ENCODE peak calls at places on chromosomes 13 and 19, in nine cellular contexts. G is mammary epithelial cell; T is CD8-positive, alpha-beta memory T cell; C is AG20443; V is spleen; S is neuronal stem cell; N is EL; K is GM04503; O is activated T-cell treated with anti-CD3 and anti-CD28 coated beads, Interleukin-2, amount 50 U/mL, for 48 hours. A is an unnamed sample.

GRCh38 chr19:48558018-48558684 is 6.2 kb downstream of the SULT2B1 start:
- DNase-seq in C (peak), O (no peak), G (no peak), K (peak), S (no peak), N (peak), V (no peak), T (no peak), A (no peak)

GRCh38 chr19:43774103-43774939 is 6.5 kb downstream of the KCNN4 start:
- DNase-seq in T (no peak), V (peak), K (no peak), C (peak), O (no peak), N (peak), G (no peak), S (peak), A (peak)

GRCh38 chr19:33226550-33227241 is 1.0 kb upstream of the SLC7A10 start:
- DNase-seq in T (no peak), S (no peak), V (no peak), G (no peak), K (no peak), O (no peak), N (no peak), C (no peak), A (peak)

GRCh38 chr19:29781582-29782580 is 29.9 kb upstream of the CCNE1 start:
- DNase-seq in N (no peak), O (no peak), C (no peak), G (no peak), T (no peak), V (no peak), K (no peak), S (no peak), A (no peak)

GRCh38 chr13:27425151-27425917 is 915 bp downstream of the GTF3A start:
- DNase-seq in C (no peak), K (no peak), G (peak), V (no peak), S (no peak), T (no peak), O (no peak), N (peak), A (no peak)

GRCh38 chr13:113053801-113054604 is 51.6 kb upstream of the F7 start:
- DNase-seq in T (peak), V (peak), C (no peak), K (no peak), O (no peak), S (no peak), N (no peak), G (no peak), A (no peak)

GRCh38 chr19:2488405-2488941 is 12.5 kb downstream of the GADD45B start:
- DNase-seq in T (no peak), O (peak), V (no peak), C (no peak), S (no peak), N (no peak), K (no peak), G (no peak), A (no peak)

GRCh38 chr19:4371209-4371897 is 28.0 kb downstream of the MPND start:
- DNase-seq in O (no peak), T (no peak), S (no peak), G (no peak), V (no peak), C (no peak), K (no peak), N (no peak), A (no peak)

GRCh38 chr13:62119739-62120700 is 704.4 kb upstream of the PCDH20 start:
- DNase-seq in C (peak), S (no peak), O (no peak), N (no peak), V (no peak), K (no peak), G (no peak), T (no peak), A (no peak)

GRCh38 chr19:3479177-3479818 is 1.0 kb downstream of the SMIM24 start:
- DNase-seq in S (no peak), G (no peak), K (no peak), V (no peak), N (peak), C (peak), T (peak), O (peak), A (no peak)

A was measured in ecto neural progenitor cell.